ENCODE peak calls at places on chromosomes 3 and 15, in ten cellular contexts. C, N, A, F, I, E, M, J, H and U are unnamed samples.

GRCh38 chr15:98383571-98383970 is 264.8 kb upstream of the IGF1R start:
- DNase-seq in I (no peak), H (no peak), J (no peak), A (no peak), N (no peak), F (no peak), C (no peak), M (no peak), E (no peak), U (no peak)

GRCh38 chr3:126361211-126361610 is 4.0 kb upstream of the KLF15 start:
- DNase-seq in A (no peak), J (no peak), E (no peak), C (no peak), N (no peak), I (no peak), M (no peak), H (no peak), F (no peak), U (no peak)

GRCh38 chr3:144053121-144053520 is 81.5 kb downstream of the DIPK2A start:
- DNase-seq in F (no peak), J (no peak), M (no peak), C (no peak), I (no peak), N (no peak), A (no peak), E (peak; percentile 87), H (no peak), U (no peak)

GRCh38 chr15:33279613-33280205 is 31.1 kb upstream of the RYR3 start:
- DNase-seq in I (no peak), C (no peak), A (no peak), H (no peak), M (no peak), F (no peak), E (peak; percentile 93), N (no peak), J (no peak), U (no peak)

GRCh38 chr3:29978036-29978435 is 628.4 kb upstream of the TGFBR2 start:
- DNase-seq in C (no peak), H (no peak), F (no peak), I (no peak), N (no peak), M (no peak), E (peak; percentile 79), A (no peak), J (no peak), U (no peak)

GRCh38 chr3:66456711-66457173 is 44.1 kb downstream of the LRIG1 start:
- DNase-seq in M (no peak), F (peak; percentile 75), I (no peak), J (no peak), A (peak; percentile 46), N (no peak), C (no peak), E (no peak), H (no peak), U (no peak)

GRCh38 chr3:119310052-119310451 is 15.9 kb downstream of the ARHGAP31 start:
- DNase-seq in J (no peak), I (no peak), A (peak; percentile 8), E (peak; percentile 32), H (peak; percentile 50), C (peak; percentile 68), N (no peak), F (no peak), M (no peak), U (no peak)

GRCh38 chr3:71614426-71614825 is 30.9 kb upstream of the FOXP1 start:
- DNase-seq in J (no peak), N (no peak), E (no peak), I (no peak), C (no peak), A (no peak), M (no peak), F (no peak), H (no peak), U (no peak)

GRCh38 chr3:134334231-134334900 is 39.9 kb downstream of the AMOTL2 start:
- DNase-seq in M (no peak), E (no peak), C (peak; percentile 24), F (no peak), I (no peak), N (no peak), J (no peak), A (peak; percentile 81), H (no peak), U (no peak)

GRCh38 chr3:152961323-152961722 is 126.4 kb downstream of the P2RY1 start:
- DNase-seq in A (no peak), M (no peak), N (no peak), I (no peak), J (no peak), H (no peak), E (peak; percentile 75), C (no peak), F (no peak), U (no peak)

GRCh38 chr3:158842946-158843345 is 41.1 kb downstream of the MFSD1 start:
- DNase-seq in I (no peak), N (no peak), J (no peak), E (no peak), A (no peak), H (no peak), F (no peak), C (no peak), M (no peak), U (no peak)

GRCh38 chr3:18062289-18063025 is 320.0 kb upstream of the TBC1D5 start:
- DNase-seq in F (no peak), A (no peak), J (no peak), E (peak; percentile 69), C (no peak), I (no peak), N (no peak), M (no peak), H (no peak), U (no peak)

GRCh38 chr15:80674245-80674614 is 20.9 kb upstream of the ABHD17C start:
- DNase-seq in I (no peak), E (peak; percentile 71), F (no peak), N (no peak), C (no peak), H (no peak), A (no peak), M (no peak), J (no peak), U (no peak)

GRCh38 chr3:134326126-134326525 is 48.1 kb downstream of the AMOTL2 start:
- DNase-seq in H (no peak), F (no peak), E (no peak), A (peak; percentile 43), M (no peak), N (no peak), J (no peak), C (peak; percentile 76), I (no peak), U (no peak)

GRCh38 chr3:58746758-58747157 is 80.2 kb upstream of the FAM3D start:
- DNase-seq in M (no peak), N (no peak), F (no peak), A (no peak), J (no peak), E (no peak), C (no peak), I (no peak), H (no peak), U (no peak)

GRCh38 chr3:141454906-141455602 is 31.8 kb upstream of the RASA2 start:
- DNase-seq in H (peak; percentile 54), I (no peak), F (peak; percentile 59), E (peak; percentile 88), J (no peak), C (peak; percentile 65), A (peak; percentile 80), N (no peak), M (peak; percentile 48), U (no peak)

GRCh38 chr15:80662756-80663553 is 32.2 kb upstream of the ABHD17C start:
- DNase-seq in M (no peak), A (no peak), N (no peak), C (no peak), J (no peak), E (peak; percentile 98), F (no peak), I (no peak), H (no peak), U (no peak)

GRCh38 chr15:84961707-84962106 is 19.9 kb upstream of the PDE8A start:
- DNase-seq in J (no peak), A (no peak), I (no peak), E (peak; percentile 30), C (no peak), N (no peak), H (no peak), M (no peak), F (no peak), U (no peak)

GRCh38 chr3:16374047-16375019 is 109.3 kb downstream of the OXNAD1 start:
- DNase-seq in N (no peak), F (no peak), C (no peak), E (peak; percentile 11), J (no peak), A (peak; percentile 55), I (no peak), H (no peak), M (no peak), U (no peak)

GRCh38 chr3:47014036-47014435 is 34.6 kb downstream of the NBEAL2 start:
- DNase-seq in A (no peak), C (no peak), M (no peak), J (no peak), I (no peak), E (no peak), F (no peak), H (no peak), N (no peak), U (no peak)

GRCh38 chr3:16761576-16761975 is 123.2 kb upstream of the PLCL2 start:
- DNase-seq in E (no peak), C (no peak), M (no peak), I (no peak), F (no peak), H (no peak), A (no peak), J (no peak), N (no peak), U (no peak)

GRCh38 chr15:40313531-40314398 is 6.0 kb upstream of the PLCB2 start:
- DNase-seq in M (no peak), F (peak; percentile 82), C (no peak), J (no peak), H (no peak), A (peak; percentile 87), I (no peak), N (no peak), E (peak; percentile 87), U (peak; percentile 74)

GRCh38 chr3:178271740-178272387 is 264.4 kb upstream of the KCNMB2 start:
- DNase-seq in A (no peak), C (no peak), H (no peak), M (no peak), J (no peak), N (no peak), F (no peak), I (no peak), E (no peak), U (no peak)

GRCh38 chr15:62856466-62857246 is 185.9 kb upstream of the TPM1 start:
- DNase-seq in A (peak; percentile 85), M (no peak), H (no peak), N (no peak), I (no peak), F (no peak), E (no peak), J (no peak), C (no peak), U (peak; percentile 54)

GRCh38 chr3:186356152-186356551 is 5.9 kb downstream of the DGKG start:
- DNase-seq in J (no peak), H (no peak), M (no peak), E (no peak), C (no peak), N (no peak), F (no peak), I (no peak), A (no peak), U (no peak)

GRCh38 chr3:113659121-113659531 is 37.3 kb downstream of the USF3 start:
- DNase-seq in H (no peak), A (peak; percentile 96), M (no peak), E (no peak), N (no peak), I (no peak), F (no peak), C (no peak), J (no peak), U (no peak)

GRCh38 chr3:132117642-132118041 is 82.8 kb upstream of the CPNE4 start:
- DNase-seq in I (no peak), C (no peak), E (peak; percentile 26), F (no peak), H (no peak), N (no peak), J (no peak), A (no peak), M (no peak), U (no peak)

GRCh38 chr3:189249987-189250386 is 78.2 kb downstream of the TPRG1 start:
- DNase-seq in N (no peak), C (no peak), H (no peak), I (no peak), F (no peak), M (no peak), E (no peak), A (no peak), J (no peak), U (no peak)